ENCODE peak calls at places on chromosomes 11 and 22, in seven cellular contexts. B is IMR-90, A is thyroid gland, U is dorsolateral prefrontal cortex, X is GM06990, K is epithelial cell of esophagus, O is BJ. F is an unnamed sample.

GRCh38 chr11:44788536-44789227 is 61.9 kb downstream of the TSPAN18 start:
- DNase-seq in A (no peak), O (no peak), X (no peak), B (peak), U (no peak), K (no peak), F (no peak)

GRCh38 chr11:45384016-45384415 is 97.9 kb upstream of the SYT13 start:
- DNase-seq in K (no peak), A (no peak), B (no peak), X (no peak), O (no peak), U (no peak), F (no peak)

GRCh38 chr11:123421589-123421988 is 8.5 kb upstream of the GRAMD1B start:
- DNase-seq in A (no peak), X (no peak), B (no peak), U (no peak), O (no peak), K (no peak), F (no peak)

GRCh38 chr11:25734592-25735211 is 597.2 kb upstream of the ANO3 start:
- DNase-seq in B (peak), U (no peak), O (no peak), X (no peak), A (no peak), K (peak), F (no peak)

GRCh38 chr11:225734-226453 is 10.2 kb downstream of the SIRT3 start:
- DNase-seq in X (no peak), A (no peak), O (no peak), K (peak), U (peak), B (peak), F (peak)

GRCh38 chr22:22942511-22943329 is 55.1 kb downstream of the IGLL5 start:
- DNase-seq in X (peak), A (peak), U (peak), O (no peak), K (peak), B (peak), F (peak)

GRCh38 chr11:25415793-25416192 is 916.1 kb upstream of the ANO3 start:
- DNase-seq in K (no peak), B (no peak), U (no peak), X (no peak), A (no peak), O (no peak), F (no peak)

GRCh38 chr11:27291954-27292641 is 70.9 kb downstream of the CCDC34 start:
- DNase-seq in K (no peak), U (no peak), O (no peak), X (no peak), A (no peak), B (no peak), F (no peak)

GRCh38 chr11:73047773-73048371 is 94.2 kb downstream of the FCHSD2 start:
- DNase-seq in A (no peak), B (no peak), K (no peak), O (no peak), U (no peak), X (peak), F (no peak)

GRCh38 chr22:22619765-22620414 is 24.5 kb upstream of the GGTLC2 start:
- DNase-seq in U (no peak), X (no peak), A (no peak), K (no peak), B (no peak), O (no peak), F (no peak)

GRCh38 chr22:23138584-23139469 is 3.0 kb downstream of the RSPH14 start:
- DNase-seq in X (no peak), A (peak), B (no peak), K (peak), O (no peak), U (no peak), F (no peak)

GRCh38 chr11:21988477-21988876 is 204.4 kb upstream of the ANO5 start:
- DNase-seq in A (no peak), B (no peak), X (no peak), K (peak), U (no peak), O (no peak), F (no peak)

GRCh38 chr11:125192717-125193116 is 28.2 kb downstream of the PKNOX2 start:
- DNase-seq in B (no peak), U (no peak), X (no peak), K (no peak), A (no peak), O (no peak), F (no peak)

GRCh38 chr22:47775191-47775590 is 1012.7 kb downstream of the TBC1D22A start:
- DNase-seq in U (no peak), B (no peak), K (no peak), A (no peak), O (no peak), X (no peak), F (no peak)

GRCh38 chr11:11211888-11212287 is 141.2 kb downstream of the CSNK2A3 start:
- DNase-seq in X (no peak), A (peak), U (no peak), K (peak), B (no peak), O (no peak), F (no peak)

GRCh38 chr11:132075447-132075846 is 705.0 kb downstream of the NTM start:
- DNase-seq in U (no peak), O (no peak), B (no peak), K (no peak), X (no peak), A (no peak), F (no peak)

GRCh38 chr22:39209756-39210155 is 35.0 kb downstream of the PDGFB start:
- DNase-seq in B (no peak), A (peak), U (no peak), X (no peak), K (no peak), O (no peak), F (no peak)

GRCh38 chr11:67564230-67564629 is 19.4 kb upstream of the GSTP1 start:
- DNase-seq in U (no peak), O (no peak), A (no peak), X (no peak), K (peak), B (no peak), F (no peak)

GRCh38 chr11:34065505-34066203 is 14.1 kb downstream of the CAPRIN1 start:
- DNase-seq in B (peak), A (no peak), U (no peak), X (no peak), O (no peak), K (no peak), F (peak)

GRCh38 chr22:21902296-21903087 is 35.0 kb upstream of the MAPK1 start:
- DNase-seq in O (no peak), A (no peak), U (no peak), B (no peak), X (no peak), K (no peak), F (no peak)

GRCh38 chr22:42462016-42462415 is 29.8 kb upstream of the NFAM1 start:
- DNase-seq in A (no peak), O (no peak), K (no peak), B (no peak), U (no peak), X (no peak), F (no peak)

GRCh38 chr22:26673485-26673884 is 16.1 kb downstream of the MIAT start:
- DNase-seq in O (no peak), K (peak), B (no peak), U (no peak), A (no peak), X (no peak), F (peak)

GRCh38 chr11:103699656-103700055 is 336.8 kb upstream of the DDI1 start:
- DNase-seq in X (no peak), U (no peak), A (no peak), K (no peak), B (no peak), O (no peak), F (no peak)

GRCh38 chr11:119975561-119976152 is 162.3 kb downstream of the TRIM29 start:
- DNase-seq in K (no peak), A (no peak), X (no peak), O (no peak), B (no peak), U (peak), F (no peak)

GRCh38 chr11:4433852-4434251 is 15.2 kb upstream of the OR52K2 start:
- DNase-seq in A (no peak), B (no peak), U (no peak), K (peak), O (no peak), X (no peak), F (no peak)

DNA sequence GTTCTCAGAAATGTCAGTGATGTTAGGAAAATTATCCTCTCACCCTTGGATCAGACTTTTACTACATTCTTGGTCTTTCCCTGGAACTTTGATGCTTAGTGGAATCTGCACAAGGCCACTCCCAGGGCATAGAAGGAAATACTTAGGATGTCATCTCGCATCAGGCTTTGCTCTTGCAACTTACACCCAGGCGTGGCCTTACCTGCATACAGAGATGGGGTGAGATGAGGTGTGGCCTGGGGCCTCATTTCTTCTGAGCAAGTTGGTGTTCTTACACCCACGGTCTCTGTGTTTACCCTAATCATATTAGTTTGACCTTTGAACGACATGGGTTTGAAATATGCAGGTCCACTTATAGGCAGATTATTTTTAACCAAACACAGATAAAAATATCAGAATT is 19.0 kb upstream of the OR52K2 start:
- DNase-seq in B (no peak), K (no peak), A (no peak), X (no peak), O (no peak), U (no peak), F (no peak)
- H3K4me3 ChIP-seq in B (no peak), K (no peak), A (no peak), X (no peak), O (no peak), U (no peak), F (no peak)

GRCh38 chr11:109641549-109641948 is 219.6 kb downstream of the C11orf87 start:
- DNase-seq in K (peak), A (no peak), U (no peak), O (no peak), B (peak), X (no peak), F (peak)
- TF ChIP-seq CTCF in K (peak), A (no peak), U (no peak), O (no peak), B (peak), X (no peak), F (no peak)

GRCh38 chr11:42992594-42992993 is 319.2 kb upstream of the API5 start:
- DNase-seq in K (no peak), A (no peak), U (no peak), B (no peak), X (no peak), O (no peak), F (no peak)

GRCh38 chr11:42996742-42997307 is 315.0 kb upstream of the API5 start:
- DNase-seq in A (no peak), X (no peak), B (no peak), U (no peak), O (no peak), K (no peak), F (no peak)
- H3K4me3 ChIP-seq in A (no peak), X (no peak), B (no peak), U (no peak), O (no peak), K (no peak), F (no peak)

DNA sequence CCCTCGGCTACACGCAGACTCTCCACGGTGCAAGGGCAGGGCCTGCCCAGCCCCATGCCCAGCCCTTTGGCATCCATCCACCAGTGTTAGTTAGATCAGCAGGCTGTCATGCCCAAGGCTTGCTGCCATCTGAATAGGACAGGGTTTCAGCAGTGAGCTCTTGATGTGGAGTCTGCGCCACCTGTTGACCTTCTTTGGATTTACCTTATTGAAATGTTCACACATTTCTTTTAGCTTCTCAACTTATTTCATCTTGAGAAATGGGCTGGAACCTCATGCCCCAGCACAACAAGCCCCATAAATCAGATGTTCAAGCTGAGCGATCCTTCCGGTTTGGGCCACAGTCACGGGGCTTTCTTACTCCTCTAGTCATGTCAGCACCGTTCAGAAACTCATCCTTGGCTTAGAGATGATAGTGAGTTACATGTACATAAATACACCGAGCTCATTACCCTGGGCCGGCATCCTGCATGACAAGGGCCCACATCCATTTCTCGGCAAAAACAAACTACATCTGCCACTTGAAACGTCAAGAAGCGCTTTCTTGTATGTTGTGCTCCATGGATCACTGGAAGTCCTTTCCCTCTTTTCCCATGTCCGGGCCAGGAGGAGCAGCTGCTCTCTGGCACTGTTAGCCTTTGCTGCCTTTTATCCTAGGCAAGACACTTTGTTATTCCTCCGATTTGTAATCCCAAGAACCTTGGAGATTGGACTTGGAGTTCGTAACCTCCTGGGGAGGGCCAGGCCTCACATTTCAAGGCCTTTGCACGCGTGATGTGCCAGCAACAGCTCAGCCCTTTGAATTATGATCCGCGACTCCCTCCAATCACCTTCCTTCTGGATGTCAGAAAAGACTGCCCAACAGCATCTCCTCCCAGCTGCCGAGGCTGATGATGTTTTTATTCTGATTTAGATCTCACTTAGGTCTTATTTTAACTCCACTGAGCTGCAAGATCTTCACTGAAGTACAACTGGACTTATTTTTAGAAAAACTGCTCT is 61.9 kb downstream of the PARVB start:
- DNase-seq in O (no peak), X (peak), U (no peak), B (peak), A (peak), K (peak), F (peak)
- TF ChIP-seq CTCF in O (peak), X (peak), U (peak), B (peak), A (peak), K (peak), F (peak)

DNA sequence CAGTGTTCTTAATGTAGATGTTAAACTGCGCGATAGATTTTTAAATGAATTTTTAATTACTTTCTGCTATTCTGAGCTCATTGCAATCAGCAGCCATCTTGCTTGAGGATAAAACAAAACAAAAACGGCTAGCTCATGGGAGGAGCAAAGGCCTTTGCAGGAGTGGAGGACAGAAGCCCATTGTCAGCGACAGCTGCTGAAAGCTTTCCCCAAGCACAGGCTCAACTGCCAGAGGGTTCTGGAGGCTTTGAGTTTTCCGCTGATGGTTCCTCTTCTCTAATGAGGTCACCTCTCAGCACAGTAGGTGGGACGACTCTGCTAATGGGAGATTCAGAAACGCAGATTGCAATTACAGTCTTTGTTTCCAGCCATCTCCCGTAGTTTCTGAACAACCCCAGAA is 167.1 kb upstream of the TTC12 start:
- DNase-seq in A (no peak), O (no peak), B (no peak), K (no peak), U (peak), X (no peak), F (no peak)
- H3K4me3 ChIP-seq in A (no peak), O (no peak), B (no peak), K (no peak), U (peak), X (no peak), F (no peak)

DNA sequence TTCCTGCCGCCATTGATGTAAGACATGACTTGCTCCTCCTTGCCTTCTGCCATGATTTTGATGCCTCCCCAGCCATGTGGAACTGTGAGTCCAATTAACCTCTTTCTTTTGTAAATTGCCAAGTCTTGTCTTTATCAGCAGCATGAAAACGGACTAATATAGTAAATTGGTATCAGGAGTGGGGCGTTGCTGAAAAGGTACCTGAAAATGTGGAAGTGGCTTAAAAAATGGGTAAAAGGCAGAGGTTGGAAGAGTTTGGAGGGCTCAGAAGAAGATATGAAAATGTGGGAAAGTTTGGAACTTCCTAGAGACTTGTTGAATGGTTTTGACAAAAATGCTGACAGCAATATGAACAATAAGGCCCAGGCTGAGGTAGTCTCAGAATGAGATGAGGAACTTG is 89.7 kb downstream of the RSF1 start:
- DNase-seq in O (no peak), A (no peak), X (no peak), U (no peak), B (no peak), K (no peak), F (no peak)
- TF ChIP-seq CTCF in O (no peak), A (no peak), X (no peak), U (no peak), B (no peak), K (no peak), F (no peak)

GRCh38 chr22:27796118-27796517 is 5.4 kb downstream of the MN1 start:
- DNase-seq in K (peak), O (no peak), X (no peak), A (no peak), B (no peak), U (no peak), F (no peak)
- H3K4me3 ChIP-seq in K (peak), O (no peak), X (no peak), A (no peak), B (no peak), U (no peak), F (peak)

F was measured in foreskin fibroblast.